ENCODE peak calls at places on chromosomes 12 and 14, in nine cellular contexts. S is T-helper 9 cell; W is fibroblast of lung; I is memory B cell; J is left ventricle myocardium inferior; Q is neural crest cell; G is CD8-positive, alpha-beta memory T cell; E is T follicular helper cell; V is hepatocyte. M is an unnamed sample.

GRCh38 chr12:124995200-124995961 is 1.9 kb downstream of the BRI3BP start:
- DNase-seq in J (no peak), G (no peak), E (no peak), S (no peak), V (no peak), W (no peak), I (no peak), Q (no peak), M (no peak)

GRCh38 chr14:49492151-49492550 is 94.0 kb downstream of the RPS29 start:
- DNase-seq in S (no peak), G (no peak), J (no peak), Q (no peak), E (no peak), W (no peak), I (no peak), V (no peak), M (no peak)

GRCh38 chr14:96246535-96246839 is 9.5 kb upstream of the BDKRB1 start:
- DNase-seq in S (no peak), W (peak; percentile 98), Q (no peak), G (no peak), I (no peak), V (peak; percentile 86), J (no peak), E (no peak), M (no peak)

GRCh38 chr12:56900583-56900982 is 33.6 kb downstream of the SDR9C7 start:
- DNase-seq in E (no peak), V (no peak), J (no peak), I (no peak), W (no peak), G (no peak), S (no peak), Q (no peak), M (no peak)

GRCh38 chr12:92288533-92288932 is 142.9 kb upstream of the BTG1 start:
- DNase-seq in G (no peak), I (no peak), V (no peak), E (no peak), Q (peak; percentile 10), W (peak; percentile 19), S (no peak), J (no peak), M (no peak)

GRCh38 chr12:113929312-113929989 is 36.7 kb downstream of the RBM19 start:
- DNase-seq in E (no peak), V (no peak), W (no peak), J (no peak), Q (no peak), G (no peak), I (no peak), S (no peak), M (no peak)

GRCh38 chr12:79737875-79738718 is 47.3 kb upstream of the PAWR start:
- DNase-seq in E (peak; percentile 1), Q (peak; percentile 32), W (peak; percentile 76), J (no peak), I (peak; percentile 54), V (peak; percentile 73), S (no peak), G (no peak), M (no peak)

GRCh38 chr12:73599268-73599667 is 938.4 kb upstream of the ATXN7L3B start:
- DNase-seq in E (no peak), I (no peak), W (no peak), V (no peak), S (no peak), G (no peak), J (no peak), Q (no peak), M (no peak)

GRCh38 chr12:46900734-46901463 is 75.1 kb upstream of the SLC38A4 start:
- DNase-seq in Q (no peak), V (no peak), S (no peak), J (no peak), W (no peak), E (no peak), G (no peak), I (no peak), M (no peak)

GRCh38 chr12:12724421-12725085 is 7.4 kb downstream of the CDKN1B start:
- DNase-seq in V (no peak), Q (no peak), S (no peak), G (no peak), E (no peak), I (no peak), W (no peak), J (no peak), M (no peak)

GRCh38 chr14:101583709-101584048 is 22.4 kb downstream of the DIO3 start:
- DNase-seq in I (no peak), E (no peak), J (no peak), V (no peak), W (no peak), G (no peak), S (no peak), Q (no peak), M (no peak)

GRCh38 chr12:12563529-12563928 is 866 bp upstream of the DUSP16 start:
- DNase-seq in W (no peak), J (no peak), G (no peak), V (no peak), E (no peak), I (no peak), Q (no peak), S (no peak), M (no peak)

GRCh38 chr14:32756173-32756572 is 182.5 kb upstream of the NPAS3 start:
- DNase-seq in J (no peak), G (no peak), Q (no peak), E (no peak), I (no peak), V (no peak), W (no peak), S (no peak), M (no peak)

GRCh38 chr12:104695453-104696148 is 238.9 kb downstream of the CHST11 start:
- DNase-seq in W (peak; percentile 85), E (peak; percentile 61), I (peak; percentile 52), S (peak; percentile 67), J (no peak), Q (no peak), G (peak; percentile 80), V (no peak), M (peak; percentile 42)

GRCh38 chr12:106170285-106170684 is 31.5 kb upstream of the NUAK1 start:
- DNase-seq in Q (no peak), W (peak; percentile 23), I (no peak), J (no peak), S (no peak), G (no peak), E (no peak), V (no peak), M (no peak)

GRCh38 chr12:112183141-112183581 is 57.8 kb downstream of the TRAFD1 start:
- DNase-seq in Q (no peak), I (no peak), J (no peak), W (peak; percentile 75), G (no peak), E (no peak), V (no peak), S (no peak), M (no peak)

GRCh38 chr14:48672506-48672905 is 913.7 kb downstream of the RPS29 start:
- DNase-seq in W (no peak), Q (no peak), V (no peak), J (no peak), G (no peak), S (no peak), E (no peak), I (no peak), M (no peak)

GRCh38 chr12:25768151-25768550 is 190.3 kb upstream of the RASSF8 start:
- DNase-seq in E (no peak), S (no peak), V (no peak), J (no peak), I (no peak), Q (no peak), G (no peak), W (no peak), M (no peak)

GRCh38 chr12:52865090-52865944 is 16.5 kb upstream of the KRT78 start:
- DNase-seq in G (no peak), S (peak; percentile 4), V (peak; percentile 90), J (peak; percentile 48), E (no peak), W (peak; percentile 73), Q (peak; percentile 78), I (no peak), M (peak; percentile 21)

GRCh38 chr12:1518763-1519516 is 75.4 kb downstream of the FBXL14 start:
- DNase-seq in G (no peak), I (no peak), V (peak; percentile 40), W (peak; percentile 70), S (no peak), Q (no peak), E (no peak), J (no peak), M (no peak)

GRCh38 chr12:68899251-68899771 is 33.7 kb downstream of the CPM start:
- DNase-seq in S (no peak), E (no peak), J (no peak), Q (no peak), G (no peak), I (no peak), W (peak; percentile 52), V (peak; percentile 74), M (no peak)